ENCODE peak calls at places on chromosome 13, in five cellular contexts. One of them, this sample, is unnamed.

GRCh38 chr13:27481766-27482165 is 31.4 kb upstream of the MTIF3 start:
- DNase-seq in endothelial cell of umbilical vein: peak
- DNase-seq in upper lobe of left lung: peak
- DNase-seq in suprapubic skin: no peak
- DNase-seq in SK-N-SH: peak
- DNase-seq in this sample: no peak

GRCh38 chr13:114116734-114117133 is 15.7 kb downstream of the RASA3 start:
- DNase-seq in upper lobe of left lung: no peak
- DNase-seq in SK-N-SH: no peak
- DNase-seq in endothelial cell of umbilical vein: no peak
- DNase-seq in suprapubic skin: peak
- DNase-seq in this sample: no peak

GRCh38 chr13:92719868-92720267 is 506.7 kb upstream of the GPC6 start:
- DNase-seq in suprapubic skin: no peak
- DNase-seq in SK-N-SH: no peak
- DNase-seq in endothelial cell of umbilical vein: no peak
- DNase-seq in upper lobe of left lung: no peak
- DNase-seq in this sample: no peak

GRCh38 chr13:51315658-51316057 is 23.8 kb upstream of the SERPINE3 start:
- DNase-seq in endothelial cell of umbilical vein: no peak
- DNase-seq in SK-N-SH: no peak
- DNase-seq in suprapubic skin: no peak
- DNase-seq in upper lobe of left lung: no peak
- DNase-seq in this sample: no peak

GRCh38 chr13:103537616-103538015 is 471.4 kb upstream of the SLC10A2 start:
- DNase-seq in upper lobe of left lung: no peak
- DNase-seq in endothelial cell of umbilical vein: no peak
- DNase-seq in SK-N-SH: no peak
- DNase-seq in suprapubic skin: no peak
- DNase-seq in this sample: no peak

GRCh38 chr13:20171364-20171763 is 10.5 kb upstream of the GJA3 start:
- DNase-seq in SK-N-SH: no peak
- DNase-seq in suprapubic skin: no peak
- DNase-seq in upper lobe of left lung: no peak
- DNase-seq in endothelial cell of umbilical vein: no peak
- DNase-seq in this sample: no peak

GRCh38 chr13:33322965-33323668 is 37.6 kb upstream of the STARD13 start:
- DNase-seq in endothelial cell of umbilical vein: no peak
- DNase-seq in SK-N-SH: no peak
- DNase-seq in upper lobe of left lung: no peak
- DNase-seq in suprapubic skin: no peak
- DNase-seq in this sample: no peak

GRCh38 chr13:75691183-75691582 is 55.1 kb downstream of the LMO7 start:
- DNase-seq in SK-N-SH: no peak
- DNase-seq in endothelial cell of umbilical vein: no peak
- DNase-seq in upper lobe of left lung: no peak
- DNase-seq in suprapubic skin: no peak
- DNase-seq in this sample: no peak

GRCh38 chr13:96450635-96451034 is 360.7 kb downstream of the HS6ST3 start:
- DNase-seq in SK-N-SH: no peak
- DNase-seq in suprapubic skin: no peak
- DNase-seq in endothelial cell of umbilical vein: no peak
- DNase-seq in upper lobe of left lung: no peak
- DNase-seq in this sample: no peak

GRCh38 chr13:108957369-108958012 is 328.1 kb downstream of the MYO16 start:
- DNase-seq in upper lobe of left lung: no peak
- DNase-seq in suprapubic skin: no peak
- DNase-seq in endothelial cell of umbilical vein: peak
- DNase-seq in SK-N-SH: no peak
- DNase-seq in this sample: no peak

GRCh38 chr13:76711515-76712182 is 174.6 kb downstream of the KCTD12 start:
- DNase-seq in SK-N-SH: no peak
- DNase-seq in upper lobe of left lung: peak
- DNase-seq in suprapubic skin: no peak
- DNase-seq in endothelial cell of umbilical vein: peak
- DNase-seq in this sample: no peak

GRCh38 chr13:108087813-108088212 is 127.5 kb downstream of the LIG4 start:
- DNase-seq in suprapubic skin: no peak
- DNase-seq in upper lobe of left lung: no peak
- DNase-seq in SK-N-SH: no peak
- DNase-seq in endothelial cell of umbilical vein: no peak
- DNase-seq in this sample: no peak

GRCh38 chr13:109095126-109095525 is 465.7 kb downstream of the MYO16 start:
- DNase-seq in upper lobe of left lung: no peak
- DNase-seq in SK-N-SH: no peak
- DNase-seq in endothelial cell of umbilical vein: no peak
- DNase-seq in suprapubic skin: no peak
- DNase-seq in this sample: no peak

GRCh38 chr13:32170841-32171240 is 139.3 kb downstream of the FRY start:
- DNase-seq in suprapubic skin: no peak
- DNase-seq in endothelial cell of umbilical vein: no peak
- DNase-seq in upper lobe of left lung: no peak
- DNase-seq in SK-N-SH: no peak
- DNase-seq in this sample: no peak

GRCh38 chr13:46908511-46908910 is 11.7 kb upstream of the HTR2A start:
- DNase-seq in SK-N-SH: no peak
- DNase-seq in endothelial cell of umbilical vein: no peak
- DNase-seq in upper lobe of left lung: no peak
- DNase-seq in suprapubic skin: no peak
- DNase-seq in this sample: no peak

GRCh38 chr13:50224534-50224933 is 209.3 kb downstream of the KCNRG start:
- DNase-seq in upper lobe of left lung: no peak
- DNase-seq in suprapubic skin: no peak
- DNase-seq in SK-N-SH: no peak
- DNase-seq in endothelial cell of umbilical vein: no peak
- DNase-seq in this sample: no peak

GRCh38 chr13:90447034-90447734 is 900.3 kb upstream of the MIR17HG start:
- DNase-seq in suprapubic skin: no peak
- DNase-seq in SK-N-SH: no peak
- DNase-seq in endothelial cell of umbilical vein: no peak
- DNase-seq in upper lobe of left lung: no peak
- DNase-seq in this sample: no peak

GRCh38 chr13:67515895-67516294 is 285.8 kb upstream of the PCDH9 start:
- DNase-seq in endothelial cell of umbilical vein: no peak
- DNase-seq in suprapubic skin: no peak
- DNase-seq in upper lobe of left lung: no peak
- DNase-seq in SK-N-SH: no peak
- DNase-seq in this sample: no peak

GRCh38 chr13:108249150-108249549 is 20.4 kb upstream of the TNFSF13B start:
- DNase-seq in SK-N-SH: no peak
- DNase-seq in upper lobe of left lung: no peak
- DNase-seq in endothelial cell of umbilical vein: no peak
- DNase-seq in suprapubic skin: no peak
- DNase-seq in this sample: no peak

GRCh38 chr13:50693755-50694154 is 149.7 kb downstream of the DLEU7 start:
- DNase-seq in SK-N-SH: no peak
- DNase-seq in upper lobe of left lung: peak
- DNase-seq in suprapubic skin: no peak
- DNase-seq in endothelial cell of umbilical vein: no peak
- DNase-seq in this sample: no peak

GRCh38 chr13:31545616-31546015 is 193.7 kb upstream of the RXFP2 start:
- DNase-seq in SK-N-SH: no peak
- DNase-seq in upper lobe of left lung: no peak
- DNase-seq in suprapubic skin: no peak
- DNase-seq in endothelial cell of umbilical vein: peak
- DNase-seq in this sample: no peak

GRCh38 chr13:59666504-59666903 is 497.2 kb downstream of the DIAPH3 start:
- DNase-seq in SK-N-SH: no peak
- DNase-seq in endothelial cell of umbilical vein: peak
- DNase-seq in suprapubic skin: no peak
- DNase-seq in upper lobe of left lung: no peak
- DNase-seq in this sample: no peak

GRCh38 chr13:111203742-111204386 is 88.8 kb downstream of the ARHGEF7 start:
- DNase-seq in endothelial cell of umbilical vein: peak
- DNase-seq in SK-N-SH: no peak
- DNase-seq in upper lobe of left lung: no peak
- DNase-seq in suprapubic skin: no peak
- DNase-seq in this sample: no peak

GRCh38 chr13:20616059-20616797 is 49.3 kb downstream of the IFT88 start:
- DNase-seq in endothelial cell of umbilical vein: peak
- DNase-seq in suprapubic skin: no peak
- DNase-seq in SK-N-SH: no peak
- DNase-seq in upper lobe of left lung: no peak
- DNase-seq in this sample: no peak

GRCh38 chr13:99265823-99266426 is 7.7 kb upstream of the GPR18 start:
- DNase-seq in upper lobe of left lung: no peak
- DNase-seq in endothelial cell of umbilical vein: peak
- DNase-seq in suprapubic skin: no peak
- DNase-seq in SK-N-SH: peak
- DNase-seq in this sample: no peak

GRCh38 chr13:101339202-101339601 is 77.1 kb downstream of the NALCN start:
- DNase-seq in SK-N-SH: no peak
- DNase-seq in upper lobe of left lung: no peak
- DNase-seq in suprapubic skin: no peak
- DNase-seq in endothelial cell of umbilical vein: no peak
- DNase-seq in this sample: no peak

GRCh38 chr13:75175575-75175974 is 306.4 kb downstream of the TBC1D4 start:
- DNase-seq in suprapubic skin: no peak
- DNase-seq in endothelial cell of umbilical vein: peak
- DNase-seq in upper lobe of left lung: no peak
- DNase-seq in SK-N-SH: no peak
- DNase-seq in this sample: no peak

GRCh38 chr13:35378939-35379338 is 97.5 kb downstream of the MAB21L1 start:
- DNase-seq in endothelial cell of umbilical vein: peak
- DNase-seq in upper lobe of left lung: no peak
- DNase-seq in suprapubic skin: no peak
- DNase-seq in SK-N-SH: no peak
- DNase-seq in this sample: no peak

GRCh38 chr13:57557979-57558529 is 73.5 kb upstream of the PCDH17 start:
- DNase-seq in endothelial cell of umbilical vein: peak
- DNase-seq in upper lobe of left lung: no peak
- DNase-seq in SK-N-SH: peak
- DNase-seq in suprapubic skin: no peak
- DNase-seq in this sample: no peak

GRCh38 chr13:111095911-111096501 is 19.1 kb upstream of the ARHGEF7 start:
- DNase-seq in endothelial cell of umbilical vein: no peak
- DNase-seq in suprapubic skin: no peak
- DNase-seq in upper lobe of left lung: no peak
- DNase-seq in SK-N-SH: no peak
- DNase-seq in this sample: no peak

DNA sequence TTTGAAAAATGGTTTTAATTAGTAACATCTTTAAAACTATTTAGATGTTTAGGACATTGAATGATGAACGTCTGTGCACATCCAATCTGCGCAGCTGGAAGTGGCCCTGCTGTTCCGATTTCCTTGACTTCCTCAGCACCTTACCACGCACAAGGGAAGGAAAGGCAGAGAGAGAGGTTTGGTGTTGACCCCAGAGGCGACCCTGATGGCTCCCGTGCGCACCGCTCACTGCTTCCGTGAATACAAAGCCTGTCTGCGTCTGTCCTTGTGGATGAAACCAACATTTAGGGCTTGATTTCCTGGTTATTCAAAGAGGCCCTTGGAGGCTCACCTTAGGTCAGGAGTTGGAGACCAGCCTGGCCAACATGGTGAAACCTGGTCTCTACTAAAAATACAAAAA is 8.5 kb downstream of the MCF2L start:
- DNase-seq in SK-N-SH: no peak
- DNase-seq in suprapubic skin: no peak
- DNase-seq in upper lobe of left lung: no peak
- DNase-seq in endothelial cell of umbilical vein: no peak
- DNase-seq in this sample: no peak
- TF ChIP-seq POLR2AphosphoS5 in SK-N-SH: no peak
- TF ChIP-seq POLR2AphosphoS5 in suprapubic skin: no peak
- TF ChIP-seq POLR2AphosphoS5 in upper lobe of left lung: no peak
- TF ChIP-seq POLR2AphosphoS5 in endothelial cell of umbilical vein: no peak
- TF ChIP-seq POLR2AphosphoS5 in this sample: no peak

GRCh38 chr13:29847501-29847983 is 2.9 kb downstream of the UBL3 start:
- DNase-seq in upper lobe of left lung: no peak
- DNase-seq in suprapubic skin: no peak
- DNase-seq in SK-N-SH: peak
- DNase-seq in endothelial cell of umbilical vein: peak
- DNase-seq in this sample: no peak

GRCh38 chr13:29849731-29850212 is 645 bp downstream of the UBL3 start:
- DNase-seq in endothelial cell of umbilical vein: peak
- DNase-seq in suprapubic skin: peak
- DNase-seq in upper lobe of left lung: peak
- DNase-seq in SK-N-SH: peak
- DNase-seq in this sample: no peak

GRCh38 chr13:29850213-29850898 is at the start of gene UBL3:
- DNase-seq in suprapubic skin: peak
- DNase-seq in upper lobe of left lung: peak
- DNase-seq in endothelial cell of umbilical vein: peak
- DNase-seq in SK-N-SH: peak
- DNase-seq in this sample: no peak

GRCh38 chr13:29846475-29847256 is 3.8 kb downstream of the UBL3 start:
- DNase-seq in SK-N-SH: no peak
- DNase-seq in endothelial cell of umbilical vein: no peak
- DNase-seq in suprapubic skin: no peak
- DNase-seq in upper lobe of left lung: no peak
- DNase-seq in this sample: no peak

DNA sequence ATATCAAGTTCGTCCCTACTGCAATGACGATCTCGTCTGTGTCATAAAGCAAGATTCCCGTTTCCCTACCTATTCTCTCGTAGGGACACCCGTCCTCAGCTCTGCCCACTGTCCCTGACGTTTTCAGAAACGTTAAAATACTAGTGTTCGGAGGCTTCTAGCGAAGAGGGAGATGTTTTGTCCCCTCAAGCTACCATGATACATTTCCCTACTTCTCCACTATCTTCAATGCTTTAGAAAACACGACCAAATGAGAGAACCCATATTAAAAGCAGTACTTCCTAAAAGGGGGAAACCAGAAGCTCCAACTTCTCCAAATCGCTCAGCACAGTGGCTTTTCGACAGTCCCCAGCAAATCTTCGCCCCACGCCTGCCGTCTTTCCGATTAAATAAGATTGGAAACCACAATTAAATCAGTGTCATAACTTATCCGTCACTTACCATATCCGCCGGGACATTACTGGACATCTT is 1.3 kb downstream of the UBL3 start:
- DNase-seq in upper lobe of left lung: no peak
- DNase-seq in SK-N-SH: peak
- DNase-seq in endothelial cell of umbilical vein: peak
- DNase-seq in suprapubic skin: no peak
- DNase-seq in this sample: no peak
- TF ChIP-seq POLR2AphosphoS5 in upper lobe of left lung: peak
- TF ChIP-seq POLR2AphosphoS5 in SK-N-SH: no peak
- TF ChIP-seq POLR2AphosphoS5 in endothelial cell of umbilical vein: no peak
- TF ChIP-seq POLR2AphosphoS5 in suprapubic skin: no peak
- TF ChIP-seq POLR2AphosphoS5 in this sample: no peak

GRCh38 chr13:95298971-95299627 is 2.2 kb downstream of the ABCC4 start:
- DNase-seq in endothelial cell of umbilical vein: no peak
- DNase-seq in suprapubic skin: no peak
- DNase-seq in SK-N-SH: no peak
- DNase-seq in upper lobe of left lung: no peak
- DNase-seq in this sample: no peak
- TF ChIP-seq POLR2AphosphoS5 in endothelial cell of umbilical vein: peak
- TF ChIP-seq POLR2AphosphoS5 in suprapubic skin: no peak
- TF ChIP-seq POLR2AphosphoS5 in SK-N-SH: no peak
- TF ChIP-seq POLR2AphosphoS5 in upper lobe of left lung: no peak
- TF ChIP-seq POLR2AphosphoS5 in this sample: no peak

DNA sequence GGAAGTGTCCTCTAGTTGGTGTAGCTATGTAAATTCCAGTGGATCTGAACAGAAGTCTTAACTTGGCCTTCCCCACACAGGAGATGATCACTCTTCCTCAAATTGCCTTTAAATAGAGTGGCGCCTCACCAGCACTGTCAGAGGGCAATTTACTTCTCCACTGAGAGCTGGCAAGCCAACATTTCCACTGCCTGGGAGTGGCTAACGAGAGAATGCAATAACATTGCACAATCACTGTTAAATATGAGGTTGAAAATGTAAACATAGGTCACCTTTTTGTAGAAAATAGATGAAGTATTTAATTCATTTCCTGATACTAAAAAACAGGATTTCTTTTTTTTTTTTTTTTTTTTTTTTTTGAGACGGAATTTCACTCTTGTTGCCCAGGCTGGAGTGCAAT is 55.4 kb upstream of the UBL3 start:
- DNase-seq in upper lobe of left lung: peak
- DNase-seq in suprapubic skin: no peak
- DNase-seq in endothelial cell of umbilical vein: peak
- DNase-seq in SK-N-SH: no peak
- DNase-seq in this sample: no peak
- TF ChIP-seq POLR2AphosphoS5 in upper lobe of left lung: no peak
- TF ChIP-seq POLR2AphosphoS5 in suprapubic skin: no peak
- TF ChIP-seq POLR2AphosphoS5 in endothelial cell of umbilical vein: no peak
- TF ChIP-seq POLR2AphosphoS5 in SK-N-SH: no peak
- TF ChIP-seq POLR2AphosphoS5 in this sample: no peak

This sample was measured in vagina.